ENCODE peak calls at places on chromosomes 1 and 21, in five cellular contexts. Y is SK-N-SH, W is HCT116, I is GM12878, S is HepG2. B is an unnamed sample.

GRCh38 chr1:152869808-152870419 is 8.2 kb upstream of the SMCP start:
- DNase-seq in Y (peak; percentile 65), W (peak; percentile 61), I (peak; percentile 40), S (peak; percentile 60), B (peak; percentile 89)

GRCh38 chr21:46317710-46318463 is 5.8 kb downstream of the C21orf58 start:
- DNase-seq in Y (no peak), W (no peak), I (no peak), S (no peak), B (peak; percentile 65)

GRCh38 chr1:193438771-193439170 is 252.4 kb upstream of the B3GALT2 start:
- DNase-seq in Y (no peak), W (no peak), I (no peak), S (no peak), B (no peak)

GRCh38 chr1:226772456-226773139 is 33.5 kb upstream of the ITPKB start:
- DNase-seq in Y (no peak), W (no peak), I (peak; percentile 51), S (no peak), B (no peak)

GRCh38 chr1:9040659-9041030 is 14.4 kb upstream of the SLC2A7 start:
- DNase-seq in Y (no peak), W (no peak), I (no peak), S (no peak), B (no peak)

GRCh38 chr1:151501474-151501873 is 9.7 kb upstream of the CGN start:
- DNase-seq in Y (no peak), W (no peak), I (no peak), S (no peak), B (no peak)

GRCh38 chr1:228813006-228813405 is 77.7 kb downstream of the RHOU start:
- DNase-seq in Y (no peak), W (no peak), I (no peak), S (no peak), B (no peak)

GRCh38 chr1:32447469-32448185 is 17.2 kb upstream of the ZBTB8B start:
- DNase-seq in Y (no peak), W (peak; percentile 46), I (no peak), S (no peak), B (peak; percentile 63)

GRCh38 chr1:241598234-241598633 is 41.9 kb downstream of the CHML start:
- DNase-seq in Y (no peak), W (no peak), I (peak; percentile 16), S (no peak), B (no peak)

GRCh38 chr21:33945652-33946270 is 30.2 kb upstream of the ATP5PO start:
- DNase-seq in Y (no peak), W (no peak), I (no peak), S (no peak), B (no peak)

DNA sequence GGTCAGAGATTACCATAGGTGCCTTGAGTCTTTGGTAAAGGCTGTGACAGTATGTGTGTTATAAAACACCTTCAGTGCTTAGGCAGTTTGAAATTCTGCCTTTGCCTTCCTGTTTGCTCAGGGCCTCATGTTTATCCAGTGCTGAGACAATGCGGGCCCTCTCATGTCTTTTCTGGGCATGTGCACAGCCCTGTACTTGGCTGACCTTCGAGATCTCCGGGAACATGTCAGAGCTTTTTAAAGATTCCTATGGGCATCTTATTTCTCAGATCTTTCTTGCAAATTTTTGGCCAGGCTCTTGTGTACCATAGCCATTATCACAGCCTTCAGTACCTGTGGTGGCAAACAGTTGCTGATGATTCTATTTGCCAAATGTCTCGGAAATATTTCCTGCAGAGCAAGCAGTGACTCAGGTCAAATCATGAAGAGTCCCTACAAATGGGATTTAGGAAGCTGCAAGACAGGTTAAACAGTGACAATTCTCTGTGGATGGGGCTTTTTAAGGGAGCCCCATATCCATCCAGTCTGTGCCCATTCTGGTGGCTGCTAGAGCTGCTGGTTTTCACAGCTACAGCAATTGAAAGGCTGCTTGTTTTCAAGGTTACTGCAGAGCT is 42.1 kb downstream of the HOOK1 start:
- DNase-seq in Y (no peak), W (no peak), I (no peak), S (peak; percentile 90), B (peak; percentile 73)
- TF ChIP-seq JUND in Y (no peak), W (no peak), I (no peak), S (no peak), B (no peak)

GRCh38 chr1:16294219-16295212 is 57.5 kb upstream of the CPLANE2 start:
- DNase-seq in Y (no peak), W (no peak), I (no peak), S (no peak), B (no peak)

GRCh38 chr1:16293568-16293967 is 56.6 kb upstream of the CPLANE2 start:
- DNase-seq in Y (no peak), W (no peak), I (no peak), S (no peak), B (no peak)

GRCh38 chr1:16286122-16286521 is 49.1 kb upstream of the CPLANE2 start:
- DNase-seq in Y (no peak), W (no peak), I (no peak), S (no peak), B (no peak)

GRCh38 chr1:16292739-16293138 is 55.8 kb upstream of the CPLANE2 start:
- DNase-seq in Y (no peak), W (no peak), I (no peak), S (no peak), B (no peak)

DNA sequence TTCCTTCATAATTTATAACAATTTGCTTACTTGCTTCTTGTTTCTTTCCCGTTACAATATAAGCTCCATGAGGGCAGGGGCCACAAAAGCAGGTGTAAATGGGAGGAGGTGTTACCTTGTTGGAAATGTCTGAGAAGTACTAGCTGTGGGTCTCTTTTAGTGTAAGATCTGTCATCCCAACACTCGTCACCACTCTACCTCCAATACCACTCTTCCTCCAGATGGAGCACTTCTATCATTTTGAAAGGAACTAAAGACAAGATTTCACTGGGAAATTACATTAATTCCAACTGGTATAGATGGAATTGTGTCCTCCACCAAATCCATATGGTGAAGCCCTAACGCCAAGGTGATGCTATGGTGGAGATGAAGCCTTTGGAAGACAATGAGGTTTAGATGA is 53.0 kb upstream of the CPLANE2 start:
- DNase-seq in Y (no peak), W (no peak), I (no peak), S (no peak), B (no peak)
- TF ChIP-seq JUND in Y (no peak), W (no peak), I (no peak), S (no peak), B (no peak)

GRCh38 chr1:21472861-21473260 is 32.9 kb downstream of the NBPF3 start:
- DNase-seq in Y (no peak), W (no peak), I (no peak), S (no peak), B (no peak)

GRCh38 chr1:21468597-21468996 is 28.7 kb downstream of the NBPF3 start:
- DNase-seq in Y (no peak), W (no peak), I (no peak), S (no peak), B (peak; percentile 54)
- TF ChIP-seq JUND in Y (no peak), W (no peak), I (no peak), S (no peak), B (no peak)

GRCh38 chr1:44650159-44650831 is 24.0 kb downstream of the TMEM53 start:
- DNase-seq in Y (peak; percentile 81), W (no peak), I (no peak), S (no peak), B (no peak)
- TF ChIP-seq JUND in Y (no peak), W (no peak), I (no peak), S (no peak), B (no peak)

GRCh38 chr1:48493970-48494769 is 22.2 kb upstream of the SPATA6 start:
- DNase-seq in Y (no peak), W (no peak), I (no peak), S (peak; percentile 89), B (no peak)
- TF ChIP-seq JUND in Y (no peak), W (no peak), I (no peak), S (no peak), B (no peak)

DNA sequence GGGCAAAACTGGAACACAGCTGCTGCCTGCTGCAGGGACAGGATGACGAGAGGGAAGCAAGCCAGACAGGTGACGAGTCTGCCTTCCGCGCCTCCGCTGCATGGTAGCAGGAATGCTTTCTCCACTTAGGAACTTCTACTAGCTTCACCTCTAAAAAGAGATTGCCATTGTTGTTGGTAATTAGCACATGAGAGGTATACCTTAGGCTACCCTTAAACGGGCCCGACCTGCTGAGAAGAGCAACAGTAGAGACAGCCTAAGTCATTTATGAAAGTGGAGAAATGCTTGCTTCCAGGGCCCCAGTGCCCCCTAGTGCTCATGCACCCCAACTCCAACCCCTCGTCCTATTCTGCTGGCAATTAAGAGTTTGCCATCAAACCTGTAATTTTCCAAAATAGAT is 96.9 kb upstream of the AKT3 start:
- DNase-seq in Y (peak; percentile 30), W (no peak), I (no peak), S (no peak), B (no peak)
- TF ChIP-seq JUND in Y (no peak), W (no peak), I (no peak), S (no peak), B (no peak)

DNA sequence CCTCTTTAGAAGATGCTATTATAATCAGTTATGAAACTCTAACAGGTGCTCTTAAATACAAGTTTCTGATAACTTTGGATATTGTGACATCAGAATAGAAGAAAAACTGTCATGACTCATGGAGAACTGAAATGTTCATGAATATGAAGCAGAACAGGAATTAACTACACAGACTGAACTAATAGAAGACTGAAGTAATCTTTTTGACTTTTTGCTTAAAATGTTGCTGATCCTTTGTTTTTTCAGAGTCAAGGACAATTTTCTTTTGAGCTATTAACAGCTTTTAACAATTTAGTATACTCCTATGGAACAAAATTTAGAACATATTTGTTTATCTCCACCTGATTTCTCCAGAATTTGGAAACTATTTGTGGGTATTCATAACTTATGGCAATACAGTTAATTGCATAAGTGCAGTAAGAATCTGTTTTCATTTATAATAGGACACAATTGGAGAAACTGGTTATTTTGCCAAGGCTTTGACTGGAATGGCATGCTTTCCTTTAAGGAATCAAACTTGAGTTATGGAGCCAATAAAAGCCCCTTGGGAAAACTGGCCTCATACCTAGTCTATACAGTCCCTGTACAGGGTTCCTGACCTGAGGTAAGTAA is 18.7 kb upstream of the PLA2G5 start:
- DNase-seq in Y (no peak), W (no peak), I (no peak), S (no peak), B (no peak)
- TF ChIP-seq JUND in Y (no peak), W (no peak), I (no peak), S (no peak), B (no peak)

B was measured in T47D.